ENCODE peak calls at places on chromosomes 1 and 21, in five cellular contexts. One of them, this sample, is unnamed.

GRCh38 chr21:38806153-38806941 is 618 bp downstream of the ETS2 start:
- DNase-seq in transverse colon: peak; percentile 45
- DNase-seq in A549: no peak
- DNase-seq in stomach: no peak
- DNase-seq in suprapubic skin: peak; percentile 85
- DNase-seq in this sample: no peak

GRCh38 chr1:115112496-115113375 is 23.4 kb upstream of the TSPAN2 start:
- DNase-seq in suprapubic skin: no peak
- DNase-seq in stomach: peak; percentile 40
- DNase-seq in A549: no peak
- DNase-seq in transverse colon: peak; percentile 38
- DNase-seq in this sample: no peak

GRCh38 chr21:45049725-45050359 is 24.5 kb upstream of the ADARB1 start:
- DNase-seq in suprapubic skin: no peak
- DNase-seq in A549: no peak
- DNase-seq in transverse colon: no peak
- DNase-seq in stomach: no peak
- DNase-seq in this sample: no peak

GRCh38 chr21:20330652-20331051 is 667.6 kb upstream of the NCAM2 start:
- DNase-seq in suprapubic skin: no peak
- DNase-seq in stomach: no peak
- DNase-seq in transverse colon: no peak
- DNase-seq in A549: no peak
- DNase-seq in this sample: no peak

GRCh38 chr1:33407750-33408436 is 23.0 kb downstream of the PHC2 start:
- DNase-seq in transverse colon: no peak
- DNase-seq in suprapubic skin: no peak
- DNase-seq in stomach: no peak
- DNase-seq in A549: no peak
- DNase-seq in this sample: no peak

GRCh38 chr1:30681782-30682181 is 41.6 kb downstream of the MATN1 start:
- DNase-seq in transverse colon: no peak
- DNase-seq in stomach: no peak
- DNase-seq in suprapubic skin: no peak
- DNase-seq in A549: no peak
- DNase-seq in this sample: no peak

GRCh38 chr1:94898486-94899385 is 28.2 kb downstream of the CNN3 start:
- DNase-seq in A549: no peak
- DNase-seq in stomach: no peak
- DNase-seq in suprapubic skin: no peak
- DNase-seq in transverse colon: no peak
- DNase-seq in this sample: no peak

GRCh38 chr1:53636621-53637171 is 102.3 kb downstream of the GLIS1 start:
- DNase-seq in transverse colon: no peak
- DNase-seq in A549: no peak
- DNase-seq in stomach: peak; percentile 15
- DNase-seq in suprapubic skin: peak; percentile 27
- DNase-seq in this sample: no peak

GRCh38 chr21:42486120-42486519 is 9.9 kb downstream of the RSPH1 start:
- DNase-seq in A549: no peak
- DNase-seq in stomach: no peak
- DNase-seq in suprapubic skin: no peak
- DNase-seq in transverse colon: no peak
- DNase-seq in this sample: no peak

GRCh38 chr1:36871146-36871971 is 163.0 kb downstream of the GRIK3 start:
- DNase-seq in suprapubic skin: peak; percentile 14
- DNase-seq in A549: no peak
- DNase-seq in transverse colon: no peak
- DNase-seq in stomach: no peak
- DNase-seq in this sample: no peak

GRCh38 chr1:217539510-217539909 is 91.4 kb downstream of the GPATCH2 start:
- DNase-seq in transverse colon: no peak
- DNase-seq in A549: no peak
- DNase-seq in stomach: no peak
- DNase-seq in suprapubic skin: no peak
- DNase-seq in this sample: no peak

GRCh38 chr21:26437326-26438009 is 135.6 kb downstream of the CYYR1 start:
- DNase-seq in transverse colon: no peak
- DNase-seq in A549: no peak
- DNase-seq in suprapubic skin: no peak
- DNase-seq in stomach: no peak
- DNase-seq in this sample: no peak

GRCh38 chr1:237269938-237270337 is 228.0 kb downstream of the RYR2 start:
- DNase-seq in transverse colon: no peak
- DNase-seq in suprapubic skin: no peak
- DNase-seq in stomach: no peak
- DNase-seq in A549: no peak
- DNase-seq in this sample: no peak
- TF ChIP-seq EP300 in transverse colon: no peak
- TF ChIP-seq EP300 in suprapubic skin: no peak
- TF ChIP-seq EP300 in stomach: no peak
- TF ChIP-seq EP300 in A549: no peak
- TF ChIP-seq EP300 in this sample: no peak

GRCh38 chr1:163172596-163172995 is 30.1 kb downstream of the RGS5 start:
- DNase-seq in transverse colon: no peak
- DNase-seq in stomach: no peak
- DNase-seq in suprapubic skin: no peak
- DNase-seq in A549: no peak
- DNase-seq in this sample: no peak

GRCh38 chr1:163171826-163172225 is 30.9 kb downstream of the RGS5 start:
- DNase-seq in suprapubic skin: no peak
- DNase-seq in stomach: no peak
- DNase-seq in A549: no peak
- DNase-seq in transverse colon: no peak
- DNase-seq in this sample: no peak

GRCh38 chr1:163169553-163169952 is 33.2 kb downstream of the RGS5 start:
- DNase-seq in stomach: no peak
- DNase-seq in transverse colon: no peak
- DNase-seq in suprapubic skin: no peak
- DNase-seq in A549: no peak
- DNase-seq in this sample: no peak

GRCh38 chr1:163170331-163170730 is 32.4 kb downstream of the RGS5 start:
- DNase-seq in suprapubic skin: no peak
- DNase-seq in A549: no peak
- DNase-seq in transverse colon: no peak
- DNase-seq in stomach: no peak
- DNase-seq in this sample: no peak

DNA sequence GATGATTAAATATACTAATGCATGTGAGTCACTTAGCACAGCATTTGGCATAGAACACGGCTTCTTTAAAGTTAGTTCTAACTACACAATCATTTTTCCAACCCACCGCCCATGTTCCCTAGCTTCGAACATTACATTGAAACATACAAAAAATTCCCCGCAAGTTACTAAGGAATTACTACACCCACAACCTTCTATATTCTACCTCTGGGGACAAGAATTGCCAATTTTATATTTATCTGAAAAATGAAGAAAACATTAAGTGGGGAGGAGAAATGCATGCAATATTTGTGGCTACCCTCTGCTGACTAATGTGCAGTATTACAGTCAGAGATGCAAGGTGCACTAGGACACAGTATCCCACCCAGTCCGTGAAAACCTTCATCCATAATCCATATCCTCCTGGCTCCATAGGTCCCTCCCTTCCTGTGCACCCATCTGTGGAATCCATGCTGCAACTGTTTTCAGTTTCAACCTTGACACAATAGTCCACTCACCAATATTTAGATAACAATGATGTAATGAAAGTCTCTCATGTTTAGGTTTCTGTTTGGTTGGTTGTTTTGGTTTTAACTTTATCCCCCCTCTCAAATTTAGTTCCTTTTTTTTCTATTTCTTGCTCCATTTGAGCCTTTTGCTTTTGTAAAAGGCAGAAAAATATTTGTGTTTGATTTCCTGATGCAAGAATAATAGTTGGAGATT is 31.6 kb downstream of the RGS5 start:
- DNase-seq in suprapubic skin: no peak
- DNase-seq in A549: peak; percentile 13
- DNase-seq in transverse colon: no peak
- DNase-seq in stomach: no peak
- DNase-seq in this sample: no peak
- H3K4me1 ChIP-seq in suprapubic skin: peaks cover 11% of the 10 kb centered on the region
- H3K4me1 ChIP-seq in A549: peaks cover 8% of the 10 kb centered on the region
- H3K4me1 ChIP-seq in transverse colon: no peaks in the 10 kb centered on the region
- H3K4me1 ChIP-seq in stomach: peaks cover 7% of the 10 kb centered on the region
- H3K4me1 ChIP-seq in this sample: peaks cover 10% of the 10 kb centered on the region

GRCh38 chr1:228008391-228009115 is 1.8 kb downstream of the WNT3A start:
- DNase-seq in suprapubic skin: no peak
- DNase-seq in transverse colon: no peak
- DNase-seq in stomach: peak; percentile 21
- DNase-seq in A549: no peak
- DNase-seq in this sample: no peak

GRCh38 chr1:228007801-228008341 is 1.1 kb downstream of the WNT3A start:
- DNase-seq in suprapubic skin: no peak
- DNase-seq in stomach: peak; percentile 20
- DNase-seq in transverse colon: no peak
- DNase-seq in A549: no peak
- DNase-seq in this sample: no peak

GRCh38 chr1:228010921-228011320 is 4.1 kb downstream of the WNT3A start:
- DNase-seq in suprapubic skin: no peak
- DNase-seq in A549: no peak
- DNase-seq in stomach: peak; percentile 17
- DNase-seq in transverse colon: no peak
- DNase-seq in this sample: no peak

GRCh38 chr1:228009828-228010775 is 3.3 kb downstream of the WNT3A start:
- DNase-seq in stomach: peak; percentile 25
- DNase-seq in transverse colon: no peak
- DNase-seq in A549: no peak
- DNase-seq in suprapubic skin: peak; percentile 52
- DNase-seq in this sample: no peak

GRCh38 chr1:228009116-228009827 is 2.5 kb downstream of the WNT3A start:
- DNase-seq in suprapubic skin: no peak
- DNase-seq in A549: no peak
- DNase-seq in transverse colon: no peak
- DNase-seq in stomach: peak; percentile 3
- DNase-seq in this sample: no peak
- TF ChIP-seq EP300 in suprapubic skin: no peak
- TF ChIP-seq EP300 in A549: no peak
- TF ChIP-seq EP300 in transverse colon: no peak
- TF ChIP-seq EP300 in stomach: no peak
- TF ChIP-seq EP300 in this sample: no peak

DNA sequence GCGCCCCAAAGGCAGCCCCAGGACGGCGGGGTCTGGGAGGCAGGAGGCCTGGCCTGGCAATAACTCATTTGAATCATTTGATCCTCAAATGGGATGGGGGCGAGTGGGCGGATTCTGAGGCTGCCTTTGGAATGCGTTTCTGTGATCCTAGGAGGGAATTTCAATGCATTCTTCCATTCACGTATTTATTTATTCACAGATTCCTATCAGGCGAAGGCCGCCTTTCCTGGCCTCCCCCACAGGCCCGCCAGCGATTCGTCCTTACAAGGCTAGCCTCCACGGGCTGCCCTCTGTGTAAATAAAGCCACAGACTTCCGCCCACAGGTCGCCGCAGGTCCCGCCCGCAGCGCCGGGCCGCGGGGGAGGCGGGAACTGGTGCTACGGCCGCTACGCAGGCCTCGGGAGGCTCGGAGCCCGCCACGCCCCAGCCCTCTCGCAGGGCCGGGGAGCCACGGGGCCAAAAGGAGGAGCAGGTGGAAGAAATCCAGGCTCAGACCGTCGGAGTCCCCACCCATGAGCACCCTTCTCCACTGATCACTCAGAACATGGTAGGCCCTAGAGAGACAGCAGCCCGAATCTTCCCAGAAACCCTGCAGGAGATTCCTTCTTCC is 31.3 kb upstream of the JUN start:
- DNase-seq in suprapubic skin: peak; percentile 89
- DNase-seq in transverse colon: peak; percentile 91
- DNase-seq in A549: peak; percentile 68
- DNase-seq in stomach: peak; percentile 92
- DNase-seq in this sample: peak; percentile 59
- H3K4me1 ChIP-seq in suprapubic skin: peaks cover 68% of the 10 kb centered on the region
- H3K4me1 ChIP-seq in transverse colon: peaks cover 20% of the 10 kb centered on the region
- H3K4me1 ChIP-seq in A549: peaks cover 41% of the 10 kb centered on the region
- H3K4me1 ChIP-seq in stomach: peaks cover 31% of the 10 kb centered on the region
- H3K4me1 ChIP-seq in this sample: peaks cover 14% of the 10 kb centered on the region

GRCh38 chr1:54904476-54905048 is 17.6 kb upstream of the DHCR24 start:
- DNase-seq in transverse colon: no peak
- DNase-seq in suprapubic skin: no peak
- DNase-seq in stomach: no peak
- DNase-seq in A549: no peak
- DNase-seq in this sample: no peak
- TF ChIP-seq EP300 in transverse colon: no peak
- TF ChIP-seq EP300 in suprapubic skin: no peak
- TF ChIP-seq EP300 in stomach: no peak
- TF ChIP-seq EP300 in A549: no peak
- TF ChIP-seq EP300 in this sample: no peak

GRCh38 chr1:213192026-213192425 is 141.0 kb downstream of the RPS6KC1 start:
- DNase-seq in stomach: no peak
- DNase-seq in suprapubic skin: no peak
- DNase-seq in transverse colon: no peak
- DNase-seq in A549: no peak
- DNase-seq in this sample: no peak
- H3K4me1 ChIP-seq in stomach: no peaks in the 10 kb centered on the region
- H3K4me1 ChIP-seq in suprapubic skin: no peaks in the 10 kb centered on the region
- H3K4me1 ChIP-seq in transverse colon: no peaks in the 10 kb centered on the region
- H3K4me1 ChIP-seq in A549: no peaks in the 10 kb centered on the region
- H3K4me1 ChIP-seq in this sample: no peaks in the 10 kb centered on the region

DNA sequence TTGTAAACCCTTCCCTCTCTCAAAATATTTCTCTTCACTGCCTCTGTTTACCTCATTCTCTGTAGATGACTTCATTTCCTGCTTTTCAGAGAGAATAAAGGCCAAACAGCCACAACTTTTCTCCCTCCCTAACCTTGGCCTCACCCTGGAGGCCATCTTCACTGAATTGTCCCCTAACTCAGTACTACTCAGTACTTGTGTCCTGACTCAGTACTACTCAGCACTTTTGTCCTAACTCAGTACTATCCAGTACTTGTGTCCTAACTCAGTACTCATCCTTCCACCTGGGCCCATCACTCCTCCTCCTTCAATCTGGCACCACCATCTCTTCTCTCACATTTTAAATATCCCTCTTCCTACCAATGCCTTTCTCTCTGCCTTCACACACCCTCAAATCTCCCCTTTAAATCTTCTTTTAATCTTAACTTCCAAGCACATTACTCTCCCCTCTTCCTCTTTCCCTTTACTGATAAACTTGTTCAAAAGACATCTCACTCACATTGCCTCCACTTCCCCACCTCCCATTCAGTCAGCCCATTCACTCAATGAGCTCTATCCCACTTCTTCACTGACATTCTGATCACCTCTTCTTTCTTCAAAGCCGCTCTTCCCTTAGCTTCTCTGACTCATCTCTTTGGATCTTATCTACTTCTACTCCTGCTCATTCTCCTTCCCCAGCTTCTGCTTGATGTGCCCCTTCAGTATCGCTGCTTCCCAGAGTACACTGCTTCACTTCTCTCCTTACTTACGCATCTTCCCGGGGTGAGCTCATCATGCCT is 121.4 kb downstream of the RNF220 start:
- DNase-seq in stomach: no peak
- DNase-seq in suprapubic skin: no peak
- DNase-seq in transverse colon: no peak
- DNase-seq in A549: no peak
- DNase-seq in this sample: no peak
- TF ChIP-seq EP300 in stomach: no peak
- TF ChIP-seq EP300 in suprapubic skin: no peak
- TF ChIP-seq EP300 in transverse colon: no peak
- TF ChIP-seq EP300 in A549: no peak
- TF ChIP-seq EP300 in this sample: no peak